ENCODE peak calls at places on chromosomes 2 and 18, in nine cellular contexts. O is fibroblast of lung; T is lung; U is colonic mucosa; Z is adrenal gland; B is CD8-positive, alpha-beta T cell; V is naive thymus-derived CD4-positive, alpha-beta T cell; G is ascending aorta; I is sigmoid colon. X is an unnamed sample. For H3K4me1, the result is how much of the 10 kb centered on the place peaks cover.

GRCh38 chr2:161625314-161625919 is 1.2 kb downstream of the SLC4A10 start:
- DNase-seq in O (no peak), T (no peak), U (peak), Z (no peak), B (no peak), V (no peak), G (no peak), I (no peak), X (no peak)

GRCh38 chr2:109209412-109209811 is 80.4 kb downstream of the SH3RF3 start:
- DNase-seq in O (peak), T (no peak), U (no peak), Z (peak), B (peak), V (no peak), G (peak), I (peak), X (no peak)

GRCh38 chr2:40242315-40242714 is 209.6 kb downstream of the SLC8A1 start:
- DNase-seq in O (no peak), T (no peak), U (no peak), Z (no peak), B (no peak), V (no peak), G (no peak), I (no peak), X (no peak)

GRCh38 chr2:239991689-239992314 is 33.3 kb downstream of the NDUFA10 start:
- DNase-seq in O (peak), T (no peak), U (no peak), Z (no peak), B (no peak), V (peak), G (no peak), I (no peak), X (peak)

GRCh38 chr18:38453880-38454279 is 888.3 kb upstream of the CELF4 start:
- DNase-seq in O (no peak), T (no peak), U (no peak), Z (no peak), B (no peak), V (no peak), G (no peak), I (no peak), X (no peak)

GRCh38 chr2:169397697-169398096 is 35.4 kb upstream of the LRP2 start:
- DNase-seq in O (peak), T (no peak), U (no peak), Z (no peak), B (no peak), V (no peak), G (no peak), I (no peak), X (peak)

GRCh38 chr2:207311316-207312005 is 145.7 kb upstream of the KLF7 start:
- DNase-seq in O (peak), T (peak), U (peak), Z (peak), B (no peak), V (no peak), G (peak), I (peak), X (peak)

GRCh38 chr2:177466337-177467195 is 74.0 kb downstream of the AGPS start:
- DNase-seq in O (no peak), T (no peak), U (no peak), Z (no peak), B (no peak), V (no peak), G (no peak), I (no peak), X (no peak)

GRCh38 chr18:76348267-76349066 is 146.6 kb downstream of the ZNF516 start:
- DNase-seq in O (no peak), T (no peak), U (no peak), Z (no peak), B (no peak), V (no peak), G (no peak), I (no peak), X (no peak)

GRCh38 chr2:144215701-144216675 is 303.9 kb downstream of the ZEB2 start:
- DNase-seq in O (no peak), T (no peak), U (no peak), Z (no peak), B (no peak), V (no peak), G (no peak), I (no peak), X (no peak)

GRCh38 chr2:138577066-138577465 is 75.5 kb downstream of the SPOPL start:
- DNase-seq in O (no peak), T (no peak), U (no peak), Z (no peak), B (no peak), V (no peak), G (no peak), I (no peak), X (no peak)

GRCh38 chr2:65489269-65489668 is 56.9 kb upstream of the SPRED2 start:
- DNase-seq in O (no peak), T (no peak), U (peak), Z (no peak), B (no peak), V (no peak), G (no peak), I (no peak), X (peak)

GRCh38 chr18:30992231-30992630 is 50.3 kb downstream of the DSC3 start:
- DNase-seq in O (no peak), T (no peak), U (no peak), Z (no peak), B (no peak), V (no peak), G (no peak), I (no peak), X (no peak)

GRCh38 chr2:114754907-114755563 is 312.6 kb downstream of the DPP10 start:
- DNase-seq in O (no peak), T (no peak), U (no peak), Z (no peak), B (no peak), V (no peak), G (no peak), I (no peak), X (no peak)

GRCh38 chr2:113768770-113769169 is 12.3 kb upstream of the SLC35F5 start:
- DNase-seq in O (no peak), T (no peak), U (no peak), Z (no peak), B (no peak), V (no peak), G (no peak), I (no peak), X (no peak)

GRCh38 chr2:29803541-29803940 is 117.8 kb downstream of the ALK start:
- DNase-seq in O (no peak), T (no peak), U (no peak), Z (no peak), B (no peak), V (no peak), G (no peak), I (no peak), X (no peak)

GRCh38 chr2:43132523-43133301 is 93.7 kb downstream of the ZFP36L2 start:
- DNase-seq in O (no peak), T (no peak), U (no peak), Z (no peak), B (peak), V (no peak), G (no peak), I (no peak), X (peak)

GRCh38 chr2:170335351-170335750 is 157.4 kb downstream of the MYO3B start:
- DNase-seq in O (no peak), T (no peak), U (no peak), Z (no peak), B (no peak), V (no peak), G (no peak), I (no peak), X (no peak)

GRCh38 chr2:8197101-8197500 is 484.8 kb upstream of the ID2 start:
- DNase-seq in O (peak), T (no peak), U (no peak), Z (no peak), B (no peak), V (no peak), G (no peak), I (no peak), X (no peak)

GRCh38 chr2:71586471-71586870 is 133.1 kb downstream of the DYSF start:
- DNase-seq in O (no peak), T (no peak), U (no peak), Z (no peak), B (no peak), V (no peak), G (no peak), I (no peak), X (no peak)

GRCh38 chr2:99833802-99834201 is 308.6 kb downstream of the AFF3 start:
- DNase-seq in O (no peak), T (no peak), U (no peak), Z (no peak), B (no peak), V (no peak), G (no peak), I (no peak), X (no peak)

GRCh38 chr2:141068053-141068682 is 1062.6 kb downstream of the LRP1B start:
- DNase-seq in O (no peak), T (no peak), U (no peak), Z (no peak), B (no peak), V (no peak), G (no peak), I (no peak), X (no peak)

GRCh38 chr18:63302647-63303405 is 16.7 kb downstream of the BCL2 start:
- DNase-seq in O (no peak), T (no peak), U (no peak), Z (no peak), B (no peak), V (no peak), G (no peak), I (no peak), X (no peak)

GRCh38 chr2:2013476-2013875 is 269.2 kb upstream of the PXDN start:
- DNase-seq in O (no peak), T (no peak), U (no peak), Z (no peak), B (no peak), V (no peak), G (no peak), I (no peak), X (no peak)

GRCh38 chr2:112706170-112706664 is 14.6 kb upstream of the NT5DC4 start:
- DNase-seq in O (peak), T (no peak), U (no peak), Z (no peak), B (peak), V (no peak), G (no peak), I (peak), X (peak)

GRCh38 chr18:32469190-32469611 is 1.5 kb downstream of the GAREM1 start:
- DNase-seq in O (peak), T (peak), U (peak), Z (peak), B (no peak), V (peak), G (peak), I (peak), X (peak)

GRCh38 chr18:6948238-6948637 is 169.4 kb downstream of the LAMA1 start:
- DNase-seq in O (peak), T (no peak), U (peak), Z (no peak), B (no peak), V (no peak), G (no peak), I (no peak), X (peak)

GRCh38 chr2:55425449-55425848 is 5.8 kb upstream of the CCDC88A start:
- DNase-seq in O (peak), T (no peak), U (no peak), Z (no peak), B (no peak), V (no peak), G (no peak), I (no peak), X (peak)

GRCh38 chr2:231117148-231117547 is 7.7 kb downstream of the HTR2B start:
- DNase-seq in O (no peak), T (no peak), U (no peak), Z (no peak), B (no peak), V (no peak), G (no peak), I (no peak), X (no peak)

GRCh38 chr2:27752551-27753237 is 18.8 kb upstream of the MRPL33 start:
- DNase-seq in O (no peak), T (peak), U (peak), Z (peak), B (no peak), V (no peak), G (no peak), I (no peak), X (peak)

GRCh38 chr2:182870227-182870626 is 3.8 kb upstream of the FRZB start:
- DNase-seq in O (no peak), T (no peak), U (peak), Z (no peak), B (no peak), V (no peak), G (no peak), I (no peak), X (peak)

GRCh38 chr2:48673581-48673980 is 55.9 kb downstream of the GTF2A1L start:
- DNase-seq in O (no peak), T (no peak), U (no peak), Z (no peak), B (no peak), V (no peak), G (no peak), I (no peak), X (peak)

GRCh38 chr18:61891271-61891670 is 1.5 kb downstream of the RNF152 start:
- DNase-seq in O (peak), T (no peak), U (no peak), Z (no peak), B (no peak), V (no peak), G (no peak), I (no peak), X (no peak)

GRCh38 chr2:24971300-24971549 is 530 bp downstream of the DNAJC27 start:
- DNase-seq in O (no peak), T (no peak), U (no peak), Z (no peak), B (no peak), V (no peak), G (no peak), I (no peak), X (no peak)

GRCh38 chr18:63890950-63891304 is 3.4 kb downstream of the SERPINB2 start:
- DNase-seq in O (no peak), T (no peak), U (no peak), Z (no peak), B (no peak), V (no peak), G (no peak), I (no peak), X (peak)

GRCh38 chr18:22044474-22045220 is 124.7 kb upstream of the GATA6 start:
- DNase-seq in O (no peak), T (no peak), U (peak), Z (no peak), B (no peak), V (no peak), G (no peak), I (no peak), X (peak)

GRCh38 chr2:178404380-178404767 is 46.6 kb downstream of the PRKRA start:
- DNase-seq in O (peak), T (no peak), U (peak), Z (no peak), B (no peak), V (no peak), G (no peak), I (no peak), X (no peak)

GRCh38 chr2:179273461-179273962 is 8.9 kb upstream of the SESTD1 start:
- DNase-seq in O (peak), T (no peak), U (no peak), Z (no peak), B (no peak), V (no peak), G (no peak), I (no peak), X (no peak)

GRCh38 chr2:144519934-144520717 is at the start of gene ZEB2:
- DNase-seq in O (peak), T (no peak), U (peak), Z (peak), B (peak), V (no peak), G (peak), I (peak), X (peak)

DNA sequence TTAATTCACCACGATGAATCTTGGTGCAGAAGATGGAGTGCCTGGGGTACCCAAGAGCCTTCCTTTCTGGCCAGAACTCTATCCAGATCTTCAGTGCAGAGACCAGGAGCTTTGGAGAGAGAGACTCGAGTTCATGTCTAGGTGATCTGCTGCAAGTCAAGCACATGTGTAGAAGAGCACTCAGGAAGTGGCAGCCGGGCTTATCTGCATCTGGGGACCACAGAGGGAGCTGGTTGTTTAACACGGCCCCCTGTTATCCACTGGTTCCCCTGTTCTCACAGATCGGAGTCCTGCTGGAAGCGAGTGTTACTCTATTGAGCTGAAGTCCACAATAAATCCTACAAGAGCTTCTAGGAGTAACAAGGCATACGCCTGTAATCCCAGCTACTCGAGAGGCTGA is 128.2 kb downstream of the ACOXL start:
- DNase-seq in O (no peak), T (no peak), U (no peak), Z (no peak), B (peak), V (no peak), G (no peak), I (no peak), X (peak)
- H3K4me1 ChIP-seq in O (under half), T (under half), U (under half), Z (under half), B (under half), V (under half), G (under half), I (under half), X (under half)

GRCh38 chr2:236155406-236155805 is 12.8 kb downstream of the GBX2 start:
- DNase-seq in O (no peak), T (no peak), U (no peak), Z (no peak), B (no peak), V (no peak), G (no peak), I (peak), X (no peak)
- H3K27ac ChIP-seq in O (no peak), T (no peak), U (no peak), Z (no peak), B (no peak), V (no peak), G (no peak), I (no peak), X (no peak)

GRCh38 chr2:12318427-12319057 is 398.2 kb upstream of the TRIB2 start:
- DNase-seq in O (no peak), T (no peak), U (peak), Z (peak), B (no peak), V (no peak), G (no peak), I (no peak), X (peak)
- H3K4me1 ChIP-seq in O (under half), T (under half), U (under half), Z (under half), B (under half), V (under half), G (under half), I (under half), X (under half)

GRCh38 chr2:164739966-164740365 is 101.7 kb downstream of the COBLL1 start:
- DNase-seq in O (peak), T (no peak), U (no peak), Z (no peak), B (no peak), V (no peak), G (no peak), I (no peak), X (peak)

GRCh38 chr2:164734196-164734595 is 107.4 kb downstream of the COBLL1 start:
- DNase-seq in O (no peak), T (no peak), U (no peak), Z (no peak), B (no peak), V (no peak), G (no peak), I (no peak), X (no peak)

GRCh38 chr2:164737612-164738081 is 104.0 kb downstream of the COBLL1 start:
- DNase-seq in O (peak), T (peak), U (peak), Z (peak), B (no peak), V (no peak), G (peak), I (peak), X (peak)

DNA sequence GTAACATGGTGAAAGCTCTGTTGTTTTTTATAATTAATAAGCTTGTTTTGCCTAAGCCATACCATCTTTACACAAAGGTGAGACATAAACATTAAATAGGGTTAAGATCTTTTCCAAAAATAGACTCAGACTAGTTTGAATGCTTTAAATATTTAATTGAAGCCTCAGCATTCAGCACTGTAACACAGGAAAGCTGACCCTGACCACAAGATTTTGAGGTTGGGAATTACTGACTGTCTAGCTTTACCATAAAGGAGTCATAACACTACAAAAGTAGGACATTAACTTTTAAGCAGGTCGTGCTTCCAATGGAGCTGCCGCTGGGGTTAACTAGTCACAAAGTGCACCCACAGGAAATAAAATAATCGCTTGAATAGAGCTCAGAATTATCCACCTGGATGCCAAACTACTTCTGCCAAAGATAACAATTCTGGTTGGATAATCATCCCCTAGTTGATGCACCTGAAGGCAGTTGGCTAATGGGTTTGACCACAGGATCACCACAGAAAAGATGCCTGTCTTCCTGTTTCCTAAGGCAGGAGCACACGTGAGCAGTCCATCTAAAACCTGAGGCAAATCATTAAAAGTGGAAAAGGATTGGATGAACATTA is 106.2 kb downstream of the COBLL1 start:
- DNase-seq in O (no peak), T (no peak), U (no peak), Z (no peak), B (no peak), V (no peak), G (no peak), I (no peak), X (no peak)
- H3K27ac ChIP-seq in O (no peak), T (no peak), U (no peak), Z (no peak), B (no peak), V (no peak), G (no peak), I (no peak), X (no peak)

GRCh38 chr2:145812163-145812554 is 1292.2 kb upstream of the ZEB2 start:
- DNase-seq in O (no peak), T (no peak), U (no peak), Z (no peak), B (no peak), V (no peak), G (no peak), I (no peak), X (no peak)
- H3K4me1 ChIP-seq in O (under half), T (under half), U (under half), Z (under half), B (under half), V (under half), G (under half), I (under half), X (under half)

DNA sequence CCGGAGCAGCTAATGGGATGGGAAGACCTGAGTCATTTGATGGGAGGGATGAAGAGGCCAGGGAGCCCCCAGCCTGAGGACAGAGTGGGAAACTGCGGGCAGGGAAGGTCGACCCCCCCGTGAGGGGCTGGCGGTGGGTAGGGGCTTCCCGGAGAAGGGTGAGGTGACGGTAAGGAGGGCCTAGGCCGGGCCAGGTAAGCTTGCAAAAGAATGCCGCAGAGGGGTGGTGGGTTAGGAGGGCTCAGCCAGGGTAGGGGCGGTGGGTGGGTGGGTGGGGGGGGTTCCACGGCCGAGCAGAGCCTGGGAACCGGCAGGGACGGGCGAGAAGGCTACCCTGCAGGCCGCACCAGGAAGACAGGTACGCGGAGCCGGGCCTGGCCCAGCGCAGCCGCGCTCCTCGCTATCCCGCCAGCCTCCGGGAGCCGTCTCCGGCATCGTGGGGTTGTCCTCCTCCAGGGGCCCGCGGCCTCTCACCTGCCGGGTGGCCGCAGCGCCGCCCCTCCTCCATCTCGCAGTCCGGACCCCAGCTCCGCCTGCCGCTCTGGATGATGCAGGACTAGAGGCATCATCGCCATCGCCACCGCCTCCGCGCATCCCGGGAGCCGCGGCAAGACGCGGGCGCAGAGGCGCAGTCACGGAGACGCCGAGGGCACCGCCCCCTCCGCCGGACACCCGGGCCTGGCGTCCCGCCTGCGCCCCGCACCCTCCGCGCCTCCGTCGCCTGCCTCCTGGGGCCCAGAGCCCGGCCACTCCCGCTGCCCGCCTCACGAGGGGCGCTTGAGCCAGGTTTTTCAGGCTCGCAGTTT is at the start of gene GPR75:
- DNase-seq in O (peak), T (no peak), U (peak), Z (peak), B (no peak), V (no peak), G (peak), I (no peak), X (peak)
- H3K27ac ChIP-seq in O (no peak), T (no peak), U (no peak), Z (no peak), B (no peak), V (no peak), G (no peak), I (no peak), X (no peak)

X was measured in small intestine.